ENCODE peak calls at places on chromosomes 16 and 17, in five cellular contexts. Z is prostate gland, C is tibial artery, Y is transverse colon, K is uterus. A is an unnamed sample. For H3K4me1 and H3K36me3, the result is how much of the 10 kb centered on the place peaks cover.

GRCh38 chr17:45394913-45395568 is 37.6 kb downstream of the ARHGAP27 start:
- DNase-seq in Z (peak), K (peak), C (no peak), Y (peak), A (peak)

GRCh38 chr16:85800321-85800669 is 800 bp downstream of the COX4I1 start:
- DNase-seq in C (no peak), Y (no peak), Z (no peak), K (no peak), A (no peak)

GRCh38 chr17:28839221-28839620 is 3.4 kb downstream of the FAM222B start:
- DNase-seq in K (no peak), Y (no peak), Z (no peak), C (no peak), A (no peak)

GRCh38 chr17:69254187-69254586 is 25.6 kb upstream of the ABCA10 start:
- DNase-seq in K (no peak), Y (no peak), Z (no peak), C (no peak), A (no peak)

GRCh38 chr17:73175962-73176565 is 11.3 kb downstream of the SSTR2 start:
- DNase-seq in K (no peak), C (no peak), Y (no peak), Z (no peak), A (no peak)

GRCh38 chr16:11004957-11005610 is 60.7 kb downstream of the CLEC16A start:
- DNase-seq in C (no peak), K (no peak), Z (no peak), Y (no peak), A (no peak)

GRCh38 chr16:69804283-69804682 is 42.2 kb downstream of the WWP2 start:
- DNase-seq in Y (no peak), K (no peak), Z (no peak), C (no peak), A (no peak)

GRCh38 chr17:29958947-29959657 is 17.7 kb downstream of the EFCAB5 start:
- DNase-seq in Z (no peak), C (no peak), Y (no peak), K (no peak), A (no peak)

GRCh38 chr17:77700165-77700881 is 258.2 kb upstream of the TNRC6C start:
- DNase-seq in Z (no peak), Y (no peak), K (no peak), C (no peak), A (no peak)

GRCh38 chr17:7748098-7748775 is 30.7 kb downstream of the DNAH2 start:
- DNase-seq in Y (no peak), Z (no peak), K (no peak), C (no peak), A (no peak)

GRCh38 chr17:1643293-1643998 is 2.1 kb downstream of the SCARF1 start:
- DNase-seq in Z (peak), Y (peak), C (no peak), K (no peak), A (peak)

GRCh38 chr17:20092292-20092867 is 83.2 kb downstream of the SPECC1 start:
- DNase-seq in K (no peak), Y (no peak), C (no peak), Z (no peak), A (peak)

GRCh38 chr16:80559369-80559768 is 18.6 kb downstream of the DYNLRB2 start:
- DNase-seq in C (no peak), Y (no peak), K (no peak), Z (no peak), A (no peak)

GRCh38 chr16:31063843-31064611 is 10.0 kb downstream of the ZNF668 start:
- DNase-seq in Z (no peak), Y (no peak), K (no peak), C (no peak), A (peak)

GRCh38 chr16:22007509-22008214 is at the start of gene MOSMO:
- DNase-seq in Z (peak), C (peak), K (peak), Y (peak), A (peak)

GRCh38 chr16:74774223-74775139 is at the start of gene FA2H:
- DNase-seq in Z (peak), K (no peak), Y (peak), C (no peak), A (peak)

GRCh38 chr16:15510992-15511391 is 76.6 kb downstream of the BMERB1 start:
- DNase-seq in K (no peak), Y (no peak), C (no peak), Z (no peak), A (no peak)

GRCh38 chr17:20896153-20896649 is 146.6 kb downstream of the USP22 start:
- DNase-seq in K (peak), Y (peak), Z (no peak), C (no peak), A (peak)

GRCh38 chr17:55870044-55870443 is 119.2 kb downstream of the PCTP start:
- DNase-seq in Z (no peak), K (no peak), C (no peak), Y (no peak), A (no peak)

GRCh38 chr17:16422416-16422815 is 7.0 kb downstream of the TRPV2 start:
- DNase-seq in K (no peak), Y (no peak), Z (no peak), C (no peak), A (no peak)

GRCh38 chr16:57485091-57485915 is 990 bp downstream of the DOK4 start:
- DNase-seq in C (no peak), Z (no peak), K (no peak), Y (peak), A (no peak)

GRCh38 chr16:46852130-46852529 is 21.1 kb upstream of the C16orf87 start:
- DNase-seq in Y (no peak), K (no peak), C (no peak), Z (no peak), A (no peak)

GRCh38 chr17:27819171-27819544 is 18.8 kb upstream of the NOS2 start:
- DNase-seq in C (no peak), K (no peak), Z (no peak), Y (no peak), A (no peak)

GRCh38 chr16:65828296-65828695 is 538.2 kb upstream of the CDH5 start:
- DNase-seq in Z (no peak), C (no peak), Y (no peak), K (no peak), A (no peak)

GRCh38 chr16:64159986-64160385 is 961.9 kb downstream of the CDH11 start:
- DNase-seq in Z (no peak), K (no peak), Y (no peak), C (no peak), A (no peak)

GRCh38 chr17:61415374-61416210 is 15.9 kb downstream of the TBX2 start:
- DNase-seq in K (no peak), Y (no peak), Z (peak), C (no peak), A (no peak)
- H3K4me1 ChIP-seq in K (under half), Y (under half), Z (under half), C (under half), A (under half)

GRCh38 chr17:4545217-4545951 is 9.8 kb downstream of the MYBBP1A start:
- DNase-seq in Z (no peak), C (no peak), Y (no peak), K (no peak), A (no peak)
- H3K36me3 ChIP-seq in Z (under half), C (half or more), Y (under half), K (under half), A (under half)

DNA sequence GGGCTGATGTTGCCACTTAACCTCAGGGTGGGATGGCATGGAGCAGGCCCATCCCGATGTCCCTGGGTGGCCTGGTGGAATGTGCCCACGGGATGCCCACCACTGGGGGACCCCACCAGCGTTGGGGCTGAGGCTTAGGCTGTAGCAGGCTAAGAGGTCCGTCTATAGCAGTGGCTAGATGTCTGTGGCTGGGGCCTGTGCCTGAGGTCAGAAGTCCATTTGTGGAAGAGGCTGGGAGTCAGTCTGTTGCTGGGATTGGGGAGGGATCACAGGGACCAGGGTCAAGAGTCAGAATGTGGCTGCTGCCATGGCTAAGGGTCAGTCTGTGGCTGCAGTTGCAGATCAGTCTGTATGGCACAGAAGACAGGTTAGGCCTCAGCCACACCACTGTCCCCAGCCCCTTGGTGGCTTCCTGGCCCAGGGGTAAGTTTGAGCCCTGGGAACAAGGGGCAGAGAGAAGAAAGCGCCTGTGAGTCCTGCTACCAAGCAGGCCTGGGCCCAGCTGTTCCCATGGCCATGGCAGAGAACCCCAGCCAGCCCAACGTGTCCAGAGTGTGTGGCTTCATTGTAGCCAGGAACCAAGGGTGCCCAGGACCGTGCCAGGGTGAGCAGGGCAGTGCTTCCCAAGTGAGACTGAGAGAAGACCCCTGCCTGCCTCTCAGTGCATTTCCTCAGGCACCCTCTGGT is 35.7 kb downstream of the RAI1 start:
- DNase-seq in Z (no peak), Y (no peak), C (no peak), K (no peak), A (no peak)
- H3K4me1 ChIP-seq in Z (under half), Y (under half), C (under half), K (under half), A (under half)

GRCh38 chr16:23410176-23410575 is 42.8 kb downstream of the COG7 start:
- DNase-seq in Z (no peak), Y (no peak), K (no peak), C (no peak), A (no peak)

GRCh38 chr16:23408242-23409201 is 44.5 kb downstream of the COG7 start:
- DNase-seq in Z (peak), C (no peak), K (no peak), Y (peak), A (no peak)

GRCh38 chr16:23406546-23407240 is 46.3 kb downstream of the COG7 start:
- DNase-seq in Z (no peak), K (no peak), C (no peak), Y (no peak), A (no peak)

GRCh38 chr16:23403547-23403946 is 49.4 kb downstream of the COG7 start:
- DNase-seq in Y (no peak), K (no peak), Z (no peak), C (no peak), A (no peak)

DNA sequence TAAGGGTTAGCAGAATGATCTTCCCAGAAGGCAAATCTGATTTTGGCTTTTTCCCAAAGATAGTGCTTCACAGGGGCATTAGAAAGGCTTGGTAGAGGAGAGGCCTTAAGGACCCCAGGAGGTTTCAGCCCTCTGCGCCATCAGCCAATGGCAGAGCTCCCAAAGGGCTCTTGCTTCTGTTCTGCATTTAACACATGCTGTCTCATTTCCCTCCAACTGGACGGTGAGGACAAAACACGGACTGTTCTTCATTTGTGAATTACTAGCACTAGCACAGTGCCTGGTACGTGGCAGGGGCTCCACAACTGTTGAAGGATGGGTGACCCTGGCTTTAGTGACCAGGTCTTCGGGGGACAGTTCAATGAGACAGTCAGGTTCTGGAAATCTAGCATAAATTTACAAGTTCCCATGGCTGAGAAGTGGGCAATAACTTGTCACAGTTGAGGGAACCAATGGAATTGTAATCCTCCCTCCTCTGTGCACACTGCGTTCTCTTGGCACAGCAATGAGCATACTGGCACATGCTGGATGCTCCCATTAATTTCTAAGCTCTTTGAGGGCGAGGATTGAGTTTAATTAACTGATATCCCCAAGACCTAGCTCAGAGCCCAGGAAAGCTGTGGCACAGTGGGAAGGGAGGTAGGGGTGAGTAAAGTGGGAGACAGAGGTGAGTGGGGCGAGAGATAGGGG is 45.4 kb downstream of the COG7 start:
- DNase-seq in K (no peak), Y (no peak), Z (no peak), C (no peak), A (no peak)
- H3K36me3 ChIP-seq in K (under half), Y (under half), Z (under half), C (half or more), A (under half)

DNA sequence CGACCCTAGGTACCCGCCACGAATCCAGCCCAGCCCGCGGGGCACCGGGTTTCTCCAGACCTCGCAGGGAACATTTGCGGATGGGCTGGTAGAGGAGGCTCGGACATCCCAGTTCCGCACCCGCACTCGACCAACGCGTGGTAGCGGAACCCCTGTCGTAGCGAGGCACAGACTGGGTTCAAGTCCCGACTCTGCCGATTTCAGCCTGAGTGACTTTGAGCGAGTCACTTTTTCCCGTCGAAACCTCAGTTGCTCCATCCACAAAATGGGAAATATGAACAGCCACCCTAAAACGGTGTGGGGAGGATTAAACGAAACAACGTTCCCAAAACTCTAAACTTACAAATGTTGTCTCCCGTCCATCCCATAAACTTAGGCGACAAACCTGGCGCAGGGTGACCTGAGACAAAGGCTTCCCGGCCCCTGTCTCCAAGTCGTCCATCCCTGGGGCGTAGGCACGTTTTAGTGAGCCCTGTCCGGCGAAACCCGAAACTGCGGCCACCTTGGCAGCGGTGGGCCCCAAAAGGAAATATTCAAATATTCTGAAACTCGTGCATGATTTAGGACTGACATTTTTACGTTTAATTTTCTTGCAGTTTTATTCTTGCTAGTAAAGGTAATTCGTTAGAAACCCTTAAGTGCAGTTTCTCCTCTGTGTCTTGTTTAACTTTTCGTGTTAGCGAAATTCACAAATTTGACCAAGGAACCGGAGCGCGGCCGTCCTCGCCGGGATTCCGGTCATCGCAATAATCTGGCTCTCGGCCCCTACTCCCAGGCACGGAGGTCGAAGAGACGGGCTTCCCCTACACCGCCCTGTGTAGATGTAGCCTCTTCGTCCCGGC is 2.0 kb upstream of the MLLT6 start:
- DNase-seq in C (no peak), Y (peak), Z (peak), K (no peak), A (peak)
- H3K4me1 ChIP-seq in C (under half), Y (under half), Z (under half), K (under half), A (under half)

DNA sequence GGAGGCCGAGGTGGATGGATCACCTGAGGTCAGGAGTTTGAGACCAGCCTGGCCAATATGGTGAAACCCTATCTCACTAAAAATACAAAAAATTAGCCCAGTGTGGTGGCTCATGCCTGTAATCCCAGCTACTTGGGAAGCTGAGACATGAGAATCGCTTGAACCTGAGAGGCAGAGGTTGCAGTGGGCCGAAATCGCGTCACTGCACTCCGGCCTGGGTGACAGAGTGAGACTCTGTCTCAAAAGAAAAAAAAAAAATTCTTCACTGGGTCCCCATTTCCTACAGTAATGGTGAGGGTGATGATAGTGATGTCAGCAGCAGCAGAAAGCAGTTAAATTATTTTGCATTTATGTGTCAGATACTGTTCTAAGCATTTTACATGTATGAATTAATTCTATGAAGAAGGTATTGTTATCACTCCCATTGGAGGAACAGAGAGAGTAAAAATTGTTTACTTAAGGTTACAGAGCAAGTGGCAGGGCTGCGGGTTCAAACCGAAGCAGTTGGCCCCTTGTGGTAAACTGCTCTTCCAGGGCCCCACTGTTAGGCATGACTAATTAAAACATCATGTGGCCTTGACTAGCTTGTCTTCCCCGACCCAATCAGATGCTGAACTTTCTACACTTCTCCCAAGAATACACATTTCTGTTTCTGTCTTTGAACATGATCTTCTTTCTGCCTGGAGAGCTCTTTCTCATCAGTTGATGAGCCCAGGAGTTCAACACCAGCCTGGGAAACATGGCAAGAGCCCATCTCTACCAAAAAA is 45.8 kb downstream of the STAT3 start:
- DNase-seq in K (no peak), C (no peak), Z (no peak), Y (no peak), A (no peak)
- H3K36me3 ChIP-seq in K (under half), C (half or more), Z (under half), Y (under half), A (under half)

DNA sequence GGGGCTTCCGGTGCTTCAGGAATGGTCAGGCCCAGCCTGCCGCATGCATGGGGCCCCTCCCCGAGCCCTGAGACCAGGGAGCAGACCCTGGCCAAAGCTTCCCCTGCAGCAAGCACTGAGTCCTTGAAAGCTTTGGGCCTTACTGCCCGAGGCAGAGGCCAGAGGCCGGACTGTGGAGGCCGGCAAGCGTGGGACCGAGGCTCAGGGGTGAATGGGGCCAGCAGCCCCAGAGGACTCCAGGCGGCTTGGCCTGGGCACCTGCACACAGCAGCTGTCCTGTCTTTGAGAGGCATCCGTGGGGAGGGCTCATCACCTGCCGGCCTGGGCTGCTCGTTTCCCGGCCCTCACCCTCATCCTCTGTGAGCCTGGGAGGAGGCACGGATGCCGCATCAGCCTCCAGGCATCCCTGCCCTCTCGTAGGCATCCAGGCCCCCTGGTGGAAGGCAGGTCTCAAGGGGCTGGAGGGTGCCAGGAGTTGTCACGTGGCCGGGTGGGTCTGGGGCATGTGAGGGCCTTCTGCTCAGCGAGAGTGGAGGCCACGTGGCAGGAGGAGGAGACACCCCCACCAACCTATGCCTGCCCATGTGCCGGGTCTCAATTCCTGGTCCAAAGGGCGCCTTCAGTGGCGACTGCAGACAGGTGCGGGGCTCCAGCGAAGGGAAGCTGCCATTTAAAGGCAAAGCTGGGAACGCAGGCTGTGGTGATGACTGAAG is 31.4 kb downstream of the CACNA1H start:
- DNase-seq in Y (peak), Z (no peak), K (peak), C (no peak), A (no peak)
- H3K4me1 ChIP-seq in Y (under half), Z (under half), K (under half), C (half or more), A (under half)

GRCh38 chr16:77424841-77425604 is 9.8 kb downstream of the ADAMTS18 start:
- DNase-seq in C (no peak), Y (no peak), K (no peak), Z (no peak), A (no peak)

GRCh38 chr16:77416939-77417480 is 17.8 kb downstream of the ADAMTS18 start:
- DNase-seq in Z (no peak), C (no peak), K (no peak), Y (no peak), A (no peak)

GRCh38 chr16:77422196-77422784 is 12.5 kb downstream of the ADAMTS18 start:
- DNase-seq in Z (no peak), Y (no peak), K (no peak), C (no peak), A (no peak)
- H3K36me3 ChIP-seq in Z (under half), Y (under half), K (under half), C (under half), A (under half)